ENCODE peak calls at places on chromosome 22, in six cellular contexts. A is NCI-H1105 treated with DMSO at 0.1 percent for 48 hours, B is NB4, Q is ecto neural progenitor cell, S is mesenchymal stem cell, L is GM23248. X is an unnamed sample.

GRCh38 chr22:23282089-23282501 is 101.8 kb downstream of the BCR start:
- DNase-seq in A (no peak), B (no peak), Q (peak), S (peak), L (peak), X (no peak)

GRCh38 chr22:42905702-42906183 is 48.7 kb upstream of the ARFGAP3 start:
- DNase-seq in A (peak), B (no peak), Q (no peak), S (no peak), L (no peak), X (no peak)

GRCh38 chr22:42062506-42063190 is 8.0 kb downstream of the NAGA start:
- DNase-seq in A (no peak), B (no peak), Q (peak), S (no peak), L (no peak), X (no peak)

GRCh38 chr22:45376009-45376408 is 37.4 kb downstream of the SMC1B start:
- DNase-seq in A (no peak), B (no peak), Q (no peak), S (no peak), L (no peak), X (no peak)

GRCh38 chr22:43345761-43346261 is 2.6 kb upstream of the SCUBE1 start:
- DNase-seq in A (no peak), B (peak), Q (no peak), S (peak), L (peak), X (no peak)

GRCh38 chr22:47624277-47625012 is 862.0 kb downstream of the TBC1D22A start:
- DNase-seq in A (no peak), B (no peak), Q (peak), S (no peak), L (no peak), X (peak)

GRCh38 chr22:38203090-38203810 is 1.5 kb downstream of the MAFF start:
- DNase-seq in A (peak), B (no peak), Q (no peak), S (peak), L (peak), X (no peak)

GRCh38 chr22:49976439-49977175 is 16.0 kb downstream of the PIM3 start:
- DNase-seq in A (no peak), B (peak), Q (peak), S (no peak), L (no peak), X (no peak)

GRCh38 chr22:37545703-37546435 is 14.4 kb upstream of the CDC42EP1 start:
- DNase-seq in A (no peak), B (no peak), Q (peak), S (peak), L (peak), X (no peak)

GRCh38 chr22:39144101-39144815 is 8.2 kb downstream of the CBX7 start:
- DNase-seq in A (no peak), B (peak), Q (peak), S (peak), L (peak), X (peak)

GRCh38 chr22:42926768-42927167 is 69.7 kb upstream of the ARFGAP3 start:
- DNase-seq in A (no peak), B (no peak), Q (no peak), S (no peak), L (no peak), X (no peak)

GRCh38 chr22:19375435-19375834 is 56.1 kb downstream of the HIRA start:
- DNase-seq in A (no peak), B (no peak), Q (no peak), S (no peak), L (no peak), X (no peak)

GRCh38 chr22:38218661-38219331 is 17.0 kb downstream of the MAFF start:
- DNase-seq in A (no peak), B (no peak), Q (peak), S (peak), L (peak), X (no peak)

GRCh38 chr22:42022162-42022847 is 23.7 kb downstream of the WBP2NL start:
- DNase-seq in A (no peak), B (peak), Q (no peak), S (no peak), L (no peak), X (no peak)

GRCh38 chr22:31897842-31898241 is 46.5 kb upstream of the YWHAH start:
- DNase-seq in A (no peak), B (no peak), Q (no peak), S (peak), L (no peak), X (no peak)

GRCh38 chr22:35406443-35406842 is 6.5 kb downstream of the MCM5 start:
- DNase-seq in A (no peak), B (no peak), Q (no peak), S (no peak), L (no peak), X (no peak)

GRCh38 chr22:22397292-22397870 is 111.2 kb downstream of the ZNF280B start:
- DNase-seq in A (no peak), B (no peak), Q (peak), S (no peak), L (peak), X (no peak)

GRCh38 chr22:46612904-46613605 is 7.1 kb upstream of the GRAMD4 start:
- DNase-seq in A (no peak), B (no peak), Q (no peak), S (peak), L (no peak), X (peak)

GRCh38 chr22:31870890-31871289 is 73.4 kb upstream of the YWHAH start:
- DNase-seq in A (no peak), B (no peak), Q (no peak), S (peak), L (peak), X (no peak)